ENCODE peak calls at places on chromosome 20, in seven cellular contexts. Y is foreskin fibroblast; X is Right ventricle myocardium superior; I is lower lobe of right lung; W is body of pancreas; Z is activated CD4-positive, alpha-beta memory T cell treated with anti-CD3 and anti-CD28 coated beads for 36 hours; A is K562. G is an unnamed sample.

GRCh38 chr20:36632487-36633284 is 13.3 kb downstream of the SLA2 start:
- DNase-seq in Y (no peak), X (no peak), I (no peak), W (peak), Z (no peak), A (peak), G (no peak)

GRCh38 chr20:642398-643174 is 10.4 kb downstream of the SRXN1 start:
- DNase-seq in Y (no peak), X (no peak), I (no peak), W (no peak), Z (no peak), A (peak), G (no peak)

GRCh38 chr20:23954008-23954745 is 34.4 kb downstream of the GGTLC1 start:
- DNase-seq in Y (no peak), X (no peak), I (no peak), W (no peak), Z (no peak), A (no peak), G (no peak)

GRCh38 chr20:18314786-18315406 is 26.6 kb downstream of the ZNF133 start:
- DNase-seq in Y (peak), X (no peak), I (no peak), W (no peak), Z (no peak), A (no peak), G (peak)

GRCh38 chr20:36493013-36493800 is 48.1 kb upstream of the MYL9 start:
- DNase-seq in Y (no peak), X (no peak), I (no peak), W (no peak), Z (peak), A (peak), G (no peak)

GRCh38 chr20:43914286-43914685 is 366 bp upstream of the TOX2 start:
- DNase-seq in Y (no peak), X (no peak), I (no peak), W (no peak), Z (peak), A (no peak), G (no peak)

GRCh38 chr20:63037669-63038268 is 31.0 kb upstream of the BHLHE23 start:
- DNase-seq in Y (no peak), X (peak), I (peak), W (no peak), Z (no peak), A (peak), G (no peak)

GRCh38 chr20:59972037-59972801 is 14.0 kb downstream of the CDH26 start:
- DNase-seq in Y (no peak), X (no peak), I (no peak), W (no peak), Z (no peak), A (no peak), G (no peak)

GRCh38 chr20:51536116-51537069 is 6.1 kb downstream of the NFATC2 start:
- DNase-seq in Y (no peak), X (no peak), I (no peak), W (peak), Z (peak), A (no peak), G (no peak)

GRCh38 chr20:47066484-47067270 is 172.0 kb downstream of the EYA2 start:
- DNase-seq in Y (peak), X (no peak), I (no peak), W (no peak), Z (no peak), A (no peak), G (peak)

GRCh38 chr20:44211177-44212039 is 837 bp upstream of the OSER1 start:
- DNase-seq in Y (peak), X (no peak), I (no peak), W (peak), Z (no peak), A (no peak), G (no peak)

GRCh38 chr20:58194176-58194796 is 34.2 kb downstream of the ANKRD60 start:
- DNase-seq in Y (no peak), X (no peak), I (no peak), W (no peak), Z (no peak), A (no peak), G (no peak)

GRCh38 chr20:46408281-46408731 is 1.9 kb upstream of the ELMO2 start:
- DNase-seq in Y (no peak), X (no peak), I (no peak), W (no peak), Z (no peak), A (no peak), G (no peak)

GRCh38 chr20:19077370-19078220 is 134.8 kb upstream of the SLC24A3 start:
- DNase-seq in Y (no peak), X (no peak), I (no peak), W (no peak), Z (no peak), A (no peak), G (no peak)

GRCh38 chr20:1443085-1443484 is 23.6 kb downstream of the NSFL1C start:
- DNase-seq in Y (no peak), X (no peak), I (no peak), W (no peak), Z (no peak), A (no peak), G (no peak)

GRCh38 chr20:25250508-25250907 is 2.6 kb downstream of the PYGB start:
- DNase-seq in Y (no peak), X (no peak), I (no peak), W (no peak), Z (no peak), A (no peak), G (no peak)

GRCh38 chr20:63955281-63955845 is 853 bp downstream of the UCKL1 start:
- DNase-seq in Y (no peak), X (peak), I (peak), W (no peak), Z (peak), A (peak), G (no peak)

GRCh38 chr20:6395695-6396094 is 272.9 kb upstream of the FERMT1 start:
- DNase-seq in Y (no peak), X (no peak), I (no peak), W (no peak), Z (no peak), A (no peak), G (peak)

GRCh38 chr20:11553603-11554002 is 364.1 kb upstream of the BTBD3 start:
- DNase-seq in Y (peak), X (no peak), I (no peak), W (no peak), Z (no peak), A (no peak), G (no peak)

GRCh38 chr20:31578448-31579138 is 26.5 kb upstream of the ID1 start:
- DNase-seq in Y (no peak), X (no peak), I (no peak), W (no peak), Z (no peak), A (no peak), G (no peak)

GRCh38 chr20:33279261-33279910 is 3.6 kb upstream of the BPIFB1 start:
- DNase-seq in Y (no peak), X (no peak), I (no peak), W (no peak), Z (no peak), A (no peak), G (no peak)

GRCh38 chr20:8095648-8096572 is 36.2 kb upstream of the PLCB1 start:
- DNase-seq in Y (peak), X (no peak), I (no peak), W (no peak), Z (no peak), A (no peak), G (no peak)

GRCh38 chr20:38729767-38730166 is 5.5 kb downstream of the SLC32A1 start:
- DNase-seq in Y (no peak), X (no peak), I (no peak), W (no peak), Z (peak), A (no peak), G (no peak)

GRCh38 chr20:35988910-35989463 is 20.6 kb downstream of the CNBD2 start:
- DNase-seq in Y (no peak), X (no peak), I (no peak), W (no peak), Z (no peak), A (no peak), G (no peak)

GRCh38 chr20:8796088-8796665 is 272.7 kb upstream of the PLCB4 start:
- DNase-seq in Y (no peak), X (no peak), I (no peak), W (no peak), Z (no peak), A (no peak), G (peak)

GRCh38 chr20:63892402-63892801 is 2.5 kb upstream of the DNAJC5 start:
- DNase-seq in Y (no peak), X (no peak), I (no peak), W (no peak), Z (no peak), A (no peak), G (no peak)

GRCh38 chr20:32333988-32334885 is 23.9 kb upstream of the ASXL1 start:
- DNase-seq in Y (no peak), X (peak), I (peak), W (peak), Z (peak), A (peak), G (no peak)

GRCh38 chr20:48983423-48984400 is 62.2 kb downstream of the ARFGEF2 start:
- DNase-seq in Y (peak), X (no peak), I (no peak), W (peak), Z (no peak), A (peak), G (peak)

GRCh38 chr20:38123021-38123587 is 42.0 kb downstream of the TGM2 start:
- DNase-seq in Y (peak), X (no peak), I (peak), W (no peak), Z (peak), A (peak), G (peak)

GRCh38 chr20:43220612-43221011 is 30.9 kb upstream of the PTPRT start:
- DNase-seq in Y (no peak), X (no peak), I (no peak), W (no peak), Z (no peak), A (no peak), G (peak)

GRCh38 chr20:45489083-45489531 is 19.6 kb downstream of the WFDC2 start:
- DNase-seq in Y (peak), X (no peak), I (no peak), W (no peak), Z (no peak), A (no peak), G (peak)

GRCh38 chr20:56417402-56417801 is 5.3 kb downstream of the CASS4 start:
- DNase-seq in Y (no peak), X (no peak), I (no peak), W (no peak), Z (no peak), A (no peak), G (no peak)

G was measured in astrocyte.